ENCODE peak calls at places on chromosome 1, in nine cellular contexts. U is osteocyte, F is cardiac muscle cell, T is B cell, X is Panc1, C is WERI-Rb-1, P is body of pancreas, L is GM06990, J is HFF-Myc. K is an unnamed sample.

GRCh38 chr1:205774277-205775014 is 836 bp downstream of the RAB29 start:
- DNase-seq in X (no peak), J (no peak), U (no peak), P (no peak), L (peak; percentile 32), T (peak; percentile 55), C (peak; percentile 86), F (peak; percentile 15), K (no peak)

GRCh38 chr1:9417695-9418094 is 121.6 kb upstream of the SLC25A33 start:
- DNase-seq in F (no peak), C (no peak), L (peak; percentile 54), X (no peak), P (no peak), U (no peak), J (no peak), T (no peak), K (no peak)

GRCh38 chr1:204089044-204089751 is 16.3 kb downstream of the SOX13 start:
- DNase-seq in L (no peak), J (no peak), F (peak; percentile 52), C (no peak), U (no peak), P (peak; percentile 47), T (no peak), X (no peak), K (no peak)

GRCh38 chr1:217403321-217403720 is 227.6 kb downstream of the GPATCH2 start:
- DNase-seq in X (no peak), L (no peak), T (no peak), F (no peak), P (no peak), U (no peak), C (no peak), J (no peak), K (no peak)

GRCh38 chr1:27601771-27602509 is 2.0 kb downstream of the AHDC1 start:
- DNase-seq in U (no peak), J (no peak), F (no peak), C (no peak), P (peak; percentile 45), X (no peak), T (peak; percentile 51), L (no peak), K (no peak)

GRCh38 chr1:30191154-30191702 is 532.2 kb downstream of the MATN1 start:
- DNase-seq in X (no peak), L (no peak), P (peak; percentile 48), C (peak; percentile 79), J (peak; percentile 78), U (peak; percentile 65), T (no peak), F (peak; percentile 90), K (no peak)

GRCh38 chr1:199931666-199932377 is 95.7 kb upstream of the NR5A2 start:
- DNase-seq in F (peak; percentile 22), T (peak; percentile 61), L (no peak), J (no peak), C (no peak), U (no peak), P (peak; percentile 17), X (peak; percentile 52), K (no peak)

GRCh38 chr1:221397141-221397540 is 344.7 kb downstream of the DUSP10 start:
- DNase-seq in T (no peak), C (no peak), L (no peak), J (no peak), F (no peak), P (no peak), X (no peak), U (no peak), K (no peak)

GRCh38 chr1:56019472-56019871 is 559.9 kb downstream of the PLPP3 start:
- DNase-seq in X (no peak), L (no peak), P (no peak), U (no peak), T (no peak), C (no peak), J (no peak), F (no peak), K (no peak)

GRCh38 chr1:108199231-108199657 is 899 bp downstream of the SLC25A24 start:
- DNase-seq in P (peak; percentile 4), L (no peak), J (peak; percentile 16), C (no peak), X (no peak), F (peak; percentile 49), U (no peak), T (no peak), K (no peak)

GRCh38 chr1:66535149-66535548 is 1.2 kb downstream of the SGIP1 start:
- DNase-seq in X (no peak), T (no peak), J (no peak), P (no peak), C (no peak), U (no peak), F (no peak), L (no peak), K (no peak)

GRCh38 chr1:177914603-177915002 is 55.3 kb downstream of the SEC16B start:
- DNase-seq in C (no peak), J (no peak), L (no peak), F (no peak), P (no peak), X (no peak), T (no peak), U (no peak), K (no peak)

GRCh38 chr1:17874665-17875064 is 119.5 kb downstream of the ACTL8 start:
- DNase-seq in P (peak; percentile 16), C (no peak), U (no peak), L (no peak), T (no peak), J (no peak), X (no peak), F (peak; percentile 95), K (no peak)

GRCh38 chr1:97834903-97835302 is 85.9 kb downstream of the DPYD start:
- DNase-seq in C (no peak), X (no peak), P (no peak), T (no peak), U (no peak), J (no peak), L (no peak), F (no peak), K (no peak)

DNA sequence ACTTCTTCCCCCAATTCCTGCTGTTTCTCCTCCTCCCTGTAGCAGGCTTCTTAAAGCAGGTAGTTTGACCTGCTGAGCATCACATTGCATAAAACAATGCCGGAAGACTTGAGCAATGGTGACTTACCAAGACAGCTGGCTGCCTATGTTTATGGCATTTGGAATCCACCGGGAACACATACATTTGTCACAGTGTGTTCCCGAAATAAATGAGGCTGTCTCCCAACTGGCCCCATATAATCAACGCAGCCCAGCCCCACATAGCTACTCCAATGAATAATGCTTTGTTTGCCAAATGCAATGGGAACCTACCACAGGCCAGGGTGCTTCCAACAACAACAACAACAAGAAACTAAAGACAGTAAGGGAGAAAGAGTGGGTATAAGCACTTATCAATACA is 186.1 kb upstream of the MAP1LC3C start:
- DNase-seq in U (no peak), L (no peak), J (no peak), C (no peak), F (no peak), T (no peak), X (no peak), P (no peak), K (no peak)
- TF ChIP-seq CTCF in U (no peak), L (no peak), J (no peak), C (no peak), F (no peak), T (no peak), X (no peak), P (no peak), K (no peak)

GRCh38 chr1:38872401-38873026 is 634 bp downstream of the MYCBP start:
- DNase-seq in C (no peak), P (peak; percentile 9), U (no peak), T (no peak), X (no peak), J (no peak), L (no peak), F (peak; percentile 38), K (no peak)

GRCh38 chr1:38870996-38871395 is 2.2 kb downstream of the MYCBP start:
- DNase-seq in F (no peak), U (no peak), P (no peak), T (no peak), L (no peak), X (no peak), J (no peak), C (no peak), K (no peak)

GRCh38 chr1:38875811-38876210 is 2.7 kb upstream of the MYCBP start:
- DNase-seq in X (no peak), J (no peak), T (no peak), U (no peak), L (no peak), C (no peak), F (no peak), P (no peak), K (no peak)

GRCh38 chr1:38873027-38873969 is at the start of gene MYCBP:
- DNase-seq in U (peak; percentile 99), J (peak; percentile 87), X (peak; percentile 85), C (peak; percentile 96), T (peak; percentile 99), L (peak; percentile 98), F (peak; percentile 97), P (peak; percentile 97), K (peak; percentile 94)
- TF ChIP-seq CTCF in U (no peak), J (no peak), X (no peak), C (no peak), T (no peak), L (no peak), F (no peak), P (no peak), K (peak; percentile 21)

GRCh38 chr1:6148497-6149241 is 31.5 kb downstream of the CHD5 start:
- DNase-seq in P (peak; percentile 60), X (no peak), J (no peak), C (no peak), U (no peak), T (peak; percentile 54), L (peak; percentile 56), F (peak; percentile 38), K (peak; percentile 58)
- TF ChIP-seq CTCF in P (no peak), X (no peak), J (no peak), C (no peak), U (no peak), T (no peak), L (no peak), F (no peak), K (no peak)

DNA sequence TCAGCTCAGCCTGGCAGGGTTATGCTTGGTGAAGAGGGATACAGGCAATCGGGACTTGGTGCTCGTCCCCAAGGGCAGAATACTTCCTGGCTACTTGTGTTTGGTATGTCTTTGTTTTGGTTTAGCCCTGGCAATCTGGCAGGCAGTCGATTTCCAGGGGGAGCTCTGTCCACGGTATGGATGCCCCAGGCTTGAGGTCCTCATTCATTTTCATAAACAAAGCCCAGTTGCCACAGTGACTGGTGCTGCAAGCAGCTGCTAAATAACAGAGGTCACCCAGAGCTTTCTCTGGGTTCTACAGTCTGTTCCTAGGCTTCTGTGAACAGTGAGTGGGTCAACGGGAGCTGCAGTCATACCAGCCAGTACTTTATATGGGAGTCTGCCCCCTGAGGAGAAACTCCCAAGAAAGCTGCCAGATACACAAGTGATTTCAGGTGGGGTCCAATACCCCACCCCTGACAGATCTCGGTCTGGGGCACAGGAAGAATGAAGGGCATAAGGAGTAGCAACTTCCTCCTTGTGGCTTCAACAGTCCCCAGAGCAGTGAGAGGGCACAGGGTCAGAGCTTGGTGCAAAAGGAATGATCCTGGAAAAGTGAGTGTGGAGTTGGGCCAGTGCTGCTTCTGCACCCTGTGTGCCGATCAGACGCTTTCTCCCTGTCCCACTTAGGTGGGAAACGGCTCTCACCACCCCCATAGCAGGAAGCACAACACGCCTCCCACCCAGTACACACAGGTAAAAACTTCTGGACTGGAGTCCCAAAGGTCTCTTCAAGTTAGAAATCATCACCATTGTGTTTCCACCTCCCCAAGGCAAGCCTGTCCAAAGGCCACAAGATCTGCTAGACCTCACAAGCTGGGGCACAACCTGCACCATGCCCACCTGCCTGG is 55.5 kb downstream of the TGFBR3 start:
- DNase-seq in J (peak; percentile 63), X (no peak), F (peak; percentile 87), L (no peak), T (no peak), U (peak; percentile 88), P (peak; percentile 88), C (no peak), K (no peak)
- TF ChIP-seq CTCF in J (peak; percentile 65), X (peak; percentile 57), F (peak; percentile 54), L (no peak), T (no peak), U (peak; percentile 52), P (no peak), C (no peak), K (no peak)